ENCODE peak calls at places on chromosome 11, in eight cellular contexts. B is spleen, J is prostate gland, X is breast epithelium, M is sigmoid colon, Z is HepG2, T is stomach, E is GM12891. C is an unnamed sample.

GRCh38 chr11:107549253-107549953 is 16.1 kb downstream of the ALKBH8 start:
- DNase-seq in B (no peak), J (no peak), X (no peak), M (no peak), Z (peak; percentile 29), T (no peak), E (no peak), C (no peak)

GRCh38 chr11:92406472-92406871 is 181.9 kb downstream of the FAT3 start:
- DNase-seq in B (no peak), J (no peak), X (no peak), M (no peak), Z (no peak), T (no peak), E (no peak), C (no peak)

GRCh38 chr11:117547188-117547831 is 219.7 kb downstream of the CEP164 start:
- DNase-seq in B (no peak), J (no peak), X (no peak), M (no peak), Z (no peak), T (no peak), E (no peak), C (no peak)

GRCh38 chr11:75029836-75030631 is 41.3 kb downstream of the NEU3 start:
- DNase-seq in B (no peak), J (no peak), X (no peak), M (no peak), Z (no peak), T (no peak), E (no peak), C (no peak)

GRCh38 chr11:44192015-44192380 is 96.5 kb downstream of the EXT2 start:
- DNase-seq in B (no peak), J (no peak), X (no peak), M (no peak), Z (no peak), T (no peak), E (no peak), C (no peak)

GRCh38 chr11:84398017-84398626 is 1112.0 kb upstream of the CCDC90B start:
- DNase-seq in B (no peak), J (no peak), X (no peak), M (no peak), Z (peak; percentile 7), T (no peak), E (no peak), C (no peak)

GRCh38 chr11:122159173-122159701 is 43.2 kb upstream of the BLID start:
- DNase-seq in B (no peak), J (no peak), X (no peak), M (peak; percentile 64), Z (no peak), T (no peak), E (no peak), C (no peak)

GRCh38 chr11:13440100-13440855 is 22.7 kb downstream of the BTBD10 start:
- DNase-seq in B (no peak), J (peak; percentile 33), X (no peak), M (no peak), Z (no peak), T (no peak), E (no peak), C (no peak)

GRCh38 chr11:15551897-15552851 is 437.5 kb downstream of the INSC start:
- DNase-seq in B (no peak), J (no peak), X (no peak), M (no peak), Z (no peak), T (no peak), E (no peak), C (no peak)

GRCh38 chr11:94809251-94809650 is 41.1 kb downstream of the AMOTL1 start:
- DNase-seq in B (no peak), J (no peak), X (no peak), M (no peak), Z (no peak), T (no peak), E (no peak), C (no peak)

GRCh38 chr11:12175694-12176241 is 65.4 kb downstream of the MICAL2 start:
- DNase-seq in B (no peak), J (no peak), X (no peak), M (no peak), Z (no peak), T (no peak), E (no peak), C (no peak)

GRCh38 chr11:99275521-99275920 is 254.8 kb downstream of the CNTN5 start:
- DNase-seq in B (no peak), J (no peak), X (no peak), M (no peak), Z (no peak), T (no peak), E (no peak), C (no peak)

GRCh38 chr11:110891411-110891810 is 179.2 kb upstream of the ARHGAP20 start:
- DNase-seq in B (no peak), J (no peak), X (no peak), M (no peak), Z (no peak), T (no peak), E (no peak), C (no peak)

GRCh38 chr11:130022799-130023198 is 20.2 kb upstream of the PRDM10 start:
- DNase-seq in B (no peak), J (no peak), X (no peak), M (no peak), Z (no peak), T (no peak), E (no peak), C (no peak)

GRCh38 chr11:1888811-1889526 is 2.7 kb downstream of the PRR33 start:
- DNase-seq in B (peak; percentile 93), J (no peak), X (no peak), M (no peak), Z (no peak), T (peak; percentile 42), E (no peak), C (no peak)

GRCh38 chr11:127412234-127412633 is 411.7 kb upstream of the KIRREL3 start:
- DNase-seq in B (no peak), J (no peak), X (no peak), M (no peak), Z (no peak), T (no peak), E (no peak), C (no peak)

GRCh38 chr11:11862995-11863394 is 21.2 kb downstream of the USP47 start:
- DNase-seq in B (no peak), J (no peak), X (no peak), M (no peak), Z (no peak), T (no peak), E (no peak), C (no peak)

GRCh38 chr11:29184939-29185890 is 831.6 kb downstream of the KCNA4 start:
- DNase-seq in B (no peak), J (no peak), X (no peak), M (no peak), Z (no peak), T (no peak), E (no peak), C (no peak)

GRCh38 chr11:43823851-43824250 is 56.8 kb upstream of the ALKBH3 start:
- DNase-seq in B (no peak), J (no peak), X (no peak), M (no peak), Z (no peak), T (no peak), E (no peak), C (no peak)

GRCh38 chr11:117199061-117199915 is at the start of gene TAGLN:
- DNase-seq in B (no peak), J (peak; percentile 49), X (peak; percentile 77), M (peak; percentile 97), Z (peak; percentile 21), T (peak; percentile 47), E (no peak), C (no peak)

GRCh38 chr11:12772324-12772723 is 98.1 kb downstream of the TEAD1 start:
- DNase-seq in B (no peak), J (no peak), X (no peak), M (no peak), Z (no peak), T (no peak), E (no peak), C (no peak)

GRCh38 chr11:44989831-44990566 is 39.3 kb upstream of the TP53I11 start:
- DNase-seq in B (no peak), J (peak; percentile 83), X (no peak), M (peak; percentile 86), Z (no peak), T (peak; percentile 20), E (no peak), C (no peak)

GRCh38 chr11:115716577-115717214 is 212.5 kb upstream of the CADM1 start:
- DNase-seq in B (no peak), J (no peak), X (no peak), M (peak; percentile 68), Z (no peak), T (no peak), E (no peak), C (no peak)

DNA sequence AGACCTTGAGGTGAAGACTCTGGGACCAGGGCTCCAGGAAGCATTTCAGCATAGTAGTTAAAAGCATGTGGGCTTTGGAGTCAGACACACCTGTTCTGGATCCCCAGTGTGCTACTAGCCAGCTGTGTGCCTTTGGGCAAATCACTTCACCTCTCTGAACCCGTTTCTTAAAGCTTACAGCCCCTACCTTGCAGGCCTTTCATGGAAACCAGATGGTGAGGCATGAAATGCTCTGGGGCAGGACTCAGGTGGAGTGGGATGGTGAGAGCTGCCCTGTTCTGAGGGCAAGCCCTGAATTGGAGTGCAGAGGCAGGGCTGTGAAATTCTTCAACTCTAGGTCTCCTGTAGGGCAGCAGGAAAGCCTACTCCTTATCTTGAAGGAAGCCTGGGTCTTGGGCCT is 10.5 kb downstream of the UCP2 start:
- DNase-seq in B (peak; percentile 58), J (no peak), X (peak; percentile 3), M (peak; percentile 25), Z (no peak), T (no peak), E (no peak), C (no peak)
- TF ChIP-seq POLR2AphosphoS5 in B (no peak), J (no peak), X (no peak), M (no peak), Z (no peak), T (no peak), E (no peak), C (no peak)

DNA sequence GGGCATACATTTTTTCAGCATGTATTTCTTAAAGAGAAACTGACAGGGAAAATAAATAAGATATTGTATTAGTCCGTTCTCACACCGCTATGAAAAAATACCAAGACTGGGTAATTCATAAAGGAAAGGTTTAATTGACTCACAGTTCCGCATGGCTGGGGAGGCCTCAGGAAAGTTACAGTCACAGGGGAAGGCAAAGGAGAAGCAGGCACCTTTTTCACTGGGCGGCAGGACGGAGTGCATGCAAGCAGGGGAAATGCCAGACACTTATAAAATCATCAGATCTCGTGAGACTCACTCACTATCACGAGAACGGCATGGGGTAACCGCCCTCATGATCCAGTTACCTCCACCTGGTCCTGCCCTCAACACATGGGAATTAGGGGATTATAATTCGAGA is 44.2 kb downstream of the PPFIA1 start:
- DNase-seq in B (no peak), J (no peak), X (no peak), M (peak; percentile 45), Z (no peak), T (no peak), E (no peak), C (no peak)
- TF ChIP-seq POLR2A in B (no peak), J (no peak), X (no peak), M (no peak), Z (no peak), T (no peak), E (no peak), C (no peak)

GRCh38 chr11:119196833-119197483 is 9.2 kb upstream of the CBL start:
- DNase-seq in B (peak; percentile 50), J (peak; percentile 73), X (no peak), M (peak; percentile 77), Z (peak; percentile 83), T (peak; percentile 76), E (peak; percentile 67), C (no peak)
- TF ChIP-seq POLR2AphosphoS5 in B (no peak), J (peak; percentile 61), X (no peak), M (no peak), Z (no peak), T (no peak), E (no peak), C (no peak)

GRCh38 chr11:73312806-73313403 is 4.8 kb downstream of the ARHGEF17 start:
- DNase-seq in B (no peak), J (no peak), X (no peak), M (peak; percentile 74), Z (no peak), T (no peak), E (no peak), C (no peak)
- TF ChIP-seq POLR2A in B (no peak), J (no peak), X (no peak), M (no peak), Z (no peak), T (no peak), E (no peak), C (no peak)

C was measured in suprapubic skin.